ENCODE peak calls at places on chromosomes 2 and 18, in nine cellular contexts. P is esophagus squamous epithelium, X is sigmoid colon, Z is IMR-90, R is stomach, C is endothelial cell of umbilical vein, F is tibial nerve, A is right lobe of liver, J is K562. Y is an unnamed sample.

GRCh38 chr2:54936766-54937165 is 113.5 kb downstream of the RTN4 start:
- DNase-seq in J (no peak), R (no peak), C (no peak), F (no peak), X (no peak), Z (no peak), A (no peak), P (no peak), Y (no peak)

GRCh38 chr2:40358783-40359182 is 93.1 kb downstream of the SLC8A1 start:
- DNase-seq in C (no peak), J (no peak), P (no peak), A (no peak), R (no peak), Z (no peak), X (no peak), F (no peak), Y (no peak)

GRCh38 chr18:24160086-24160485 is 21.2 kb downstream of the CABYR start:
- DNase-seq in R (no peak), P (no peak), Z (no peak), F (no peak), A (no peak), C (no peak), J (no peak), X (no peak), Y (no peak)

GRCh38 chr2:27958711-27959378 is 68.3 kb downstream of the BABAM2 start:
- DNase-seq in R (no peak), X (no peak), P (no peak), C (no peak), F (no peak), Z (peak), A (no peak), J (no peak), Y (no peak)

GRCh38 chr2:19883971-19884720 is 17.6 kb downstream of the TTC32 start:
- DNase-seq in F (no peak), C (no peak), A (no peak), X (peak), Z (no peak), R (no peak), P (no peak), J (no peak), Y (no peak)

GRCh38 chr2:100857915-100858314 is 38.0 kb downstream of the NPAS2 start:
- DNase-seq in Z (peak), P (no peak), R (no peak), J (no peak), F (no peak), X (no peak), C (peak), A (no peak), Y (no peak)

GRCh38 chr2:11393711-11394236 is 49.3 kb upstream of the ROCK2 start:
- DNase-seq in C (no peak), F (no peak), Z (peak), X (no peak), P (no peak), J (peak), A (no peak), R (no peak), Y (no peak)

GRCh38 chr18:79585395-79586370 is 93.9 kb upstream of the CTDP1 start:
- DNase-seq in F (no peak), X (peak), Z (no peak), A (peak), P (no peak), J (peak), R (no peak), C (no peak), Y (no peak)

GRCh38 chr2:10405441-10405840 is 42.7 kb downstream of the ODC1 start:
- DNase-seq in A (no peak), J (no peak), R (no peak), Z (peak), X (peak), F (no peak), P (no peak), C (peak), Y (no peak)

GRCh38 chr2:220396287-220396686 is 768.9 kb downstream of the SLC4A3 start:
- DNase-seq in A (no peak), C (no peak), X (no peak), P (no peak), R (no peak), Z (peak), J (no peak), F (no peak), Y (no peak)

GRCh38 chr2:240296611-240297552 is 138.6 kb upstream of the GPC1 start:
- DNase-seq in R (peak), Z (no peak), X (no peak), P (no peak), F (peak), J (no peak), A (no peak), C (no peak), Y (no peak)

GRCh38 chr18:34740724-34741123 is 30.6 kb downstream of the DTNA start:
- DNase-seq in A (no peak), C (no peak), R (no peak), P (no peak), X (no peak), J (no peak), Z (no peak), F (no peak), Y (no peak)

GRCh38 chr2:214713080-214713830 is 96.2 kb downstream of the BARD1 start:
- DNase-seq in J (no peak), A (no peak), Z (no peak), X (no peak), P (no peak), C (no peak), F (no peak), R (no peak), Y (no peak)

GRCh38 chr2:156340377-156340776 is 7.9 kb upstream of the NR4A2 start:
- DNase-seq in P (no peak), X (no peak), R (no peak), J (no peak), F (no peak), C (no peak), Z (no peak), A (no peak), Y (no peak)

GRCh38 chr2:48946444-48947048 is 191.0 kb upstream of the LHCGR start:
- DNase-seq in P (no peak), C (peak), Z (peak), R (peak), J (peak), X (peak), F (peak), A (no peak), Y (no peak)

GRCh38 chr2:216916956-216917650 is 57.2 kb upstream of the TNP1 start:
- DNase-seq in R (no peak), J (no peak), X (no peak), A (no peak), F (no peak), C (no peak), P (no peak), Z (no peak), Y (peak)

GRCh38 chr2:231056453-231057416 is at the start of gene PSMD1:
- DNase-seq in J (peak), X (peak), C (peak), F (peak), R (peak), A (peak), P (peak), Z (peak), Y (peak)

GRCh38 chr2:186950694-186951093 is 101.7 kb upstream of the ZSWIM2 start:
- DNase-seq in F (no peak), P (no peak), X (no peak), C (no peak), R (no peak), Z (peak), J (no peak), A (no peak), Y (no peak)

GRCh38 chr2:184923751-184924150 is 325.4 kb downstream of the ZNF804A start:
- DNase-seq in J (no peak), F (no peak), P (no peak), X (no peak), R (no peak), C (no peak), A (no peak), Z (no peak), Y (no peak)

GRCh38 chr2:79909521-79909920 is 395.0 kb downstream of the LRRTM1 start:
- DNase-seq in X (no peak), R (no peak), J (no peak), A (no peak), P (no peak), Z (no peak), F (no peak), C (no peak), Y (no peak)

GRCh38 chr2:113201496-113202304 is 27.9 kb downstream of the PSD4 start:
- DNase-seq in J (no peak), F (no peak), Z (no peak), R (no peak), X (no peak), P (no peak), A (no peak), C (no peak), Y (peak)

GRCh38 chr2:113211226-113212105 is 37.7 kb downstream of the PSD4 start:
- DNase-seq in F (peak), P (no peak), A (no peak), J (no peak), C (no peak), R (no peak), Z (peak), X (peak), Y (no peak)

GRCh38 chr2:39755466-39755865 is 23.6 kb downstream of the THUMPD2 start:
- DNase-seq in F (no peak), A (no peak), P (no peak), C (no peak), R (no peak), J (no peak), Z (peak), X (no peak), Y (no peak)

GRCh38 chr18:21164746-21165145 is 53.1 kb upstream of the ROCK1 start:
- DNase-seq in F (no peak), X (no peak), R (no peak), Z (no peak), C (no peak), J (no peak), A (no peak), P (no peak), Y (no peak)

GRCh38 chr2:67927489-67927888 is 135.3 kb downstream of the C1D start:
- DNase-seq in F (no peak), J (no peak), X (no peak), C (no peak), Z (no peak), R (no peak), A (no peak), P (no peak), Y (no peak)

GRCh38 chr2:23203383-23203782 is 181.6 kb upstream of the KLHL29 start:
- DNase-seq in Z (no peak), P (no peak), F (no peak), R (no peak), J (no peak), A (no peak), X (no peak), C (no peak), Y (no peak)

GRCh38 chr2:209191139-209191538 is 232.7 kb upstream of the MAP2 start:
- DNase-seq in Z (no peak), P (no peak), R (no peak), X (no peak), A (no peak), F (no peak), C (no peak), J (no peak), Y (no peak)

GRCh38 chr2:70212298-70212948 is 21.6 kb upstream of the C2orf42 start:
- DNase-seq in J (no peak), X (no peak), Z (no peak), C (peak), F (no peak), A (no peak), R (no peak), P (no peak), Y (no peak)

GRCh38 chr2:127423880-127424279 is 5.7 kb downstream of the PROC start:
- DNase-seq in X (no peak), Z (no peak), C (no peak), A (no peak), P (no peak), F (no peak), J (no peak), R (no peak), Y (no peak)

GRCh38 chr2:144240656-144241339 is 279.1 kb downstream of the ZEB2 start:
- DNase-seq in F (no peak), C (no peak), X (no peak), R (no peak), P (no peak), Z (no peak), A (no peak), J (no peak), Y (no peak)

GRCh38 chr2:100145893-100146753 is 3.7 kb upstream of the AFF3 start:
- DNase-seq in A (no peak), F (no peak), R (no peak), J (no peak), Z (no peak), P (no peak), C (no peak), X (no peak), Y (no peak)

GRCh38 chr2:41127351-41127750 is 675.5 kb upstream of the SLC8A1 start:
- DNase-seq in R (no peak), F (no peak), P (no peak), X (no peak), Z (no peak), J (no peak), A (no peak), C (no peak), Y (no peak)

GRCh38 chr2:170930132-170931109 is 1.4 kb downstream of the GORASP2 start:
- DNase-seq in P (no peak), A (no peak), R (no peak), J (peak), C (peak), F (peak), Z (peak), X (no peak), Y (no peak)

GRCh38 chr2:148602918-148603561 is 41.5 kb upstream of the EPC2 start:
- DNase-seq in X (no peak), R (no peak), P (no peak), C (no peak), Z (no peak), F (no peak), A (no peak), J (no peak), Y (no peak)

GRCh38 chr2:233912799-233913423 is 4.3 kb upstream of the TRPM8 start:
- DNase-seq in X (no peak), Z (peak), F (no peak), C (peak), P (no peak), A (peak), J (peak), R (no peak), Y (no peak)

GRCh38 chr2:75654012-75654411 is 7.4 kb downstream of the MRPL19 start:
- DNase-seq in X (no peak), Z (no peak), R (no peak), A (no peak), F (no peak), C (no peak), J (no peak), P (no peak), Y (no peak)
- TF ChIP-seq POLR2A in X (no peak), Z (no peak), R (no peak), A (no peak), F (no peak), C (no peak), J (no peak), P (no peak), Y (no peak)

GRCh38 chr18:47054369-47054768 is 18.9 kb upstream of the ELOA2 start:
- DNase-seq in Z (no peak), F (no peak), C (no peak), A (no peak), P (no peak), J (no peak), R (no peak), X (no peak), Y (no peak)

DNA sequence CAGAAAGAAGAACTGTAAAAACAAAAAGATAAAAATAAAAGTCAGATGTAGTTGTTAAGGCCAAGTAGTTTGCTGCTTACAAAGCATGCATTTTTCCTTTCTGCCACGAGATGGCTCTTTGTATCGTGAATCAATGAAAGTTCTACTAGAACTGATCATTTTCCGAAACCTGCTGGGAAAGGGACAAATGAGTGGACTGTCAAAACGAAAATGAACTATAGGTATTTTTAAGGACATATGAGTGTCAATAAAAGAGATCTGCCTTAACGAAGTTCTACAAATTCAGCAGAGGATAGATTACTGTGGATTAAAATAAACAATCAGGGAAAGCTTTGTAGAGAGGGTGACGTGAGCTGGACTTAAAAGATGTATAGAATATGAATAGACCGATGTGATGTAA is 15.0 kb upstream of the ELOA2 start:
- DNase-seq in F (peak), A (no peak), J (no peak), P (no peak), X (no peak), R (no peak), C (peak), Z (peak), Y (no peak)
- TF ChIP-seq CTCF in F (peak), A (peak), J (peak), P (peak), X (peak), R (peak), C (peak), Z (peak), Y (peak)

GRCh38 chr2:238059505-238059904 is 1.3 kb upstream of the SCLY start:
- DNase-seq in Z (no peak), F (no peak), A (no peak), J (no peak), C (no peak), R (no peak), P (no peak), X (no peak), Y (no peak)
- H3K4me3 ChIP-seq in Z (no peak), F (peak), A (no peak), J (peak), C (no peak), R (no peak), P (peak), X (no peak), Y (no peak)

DNA sequence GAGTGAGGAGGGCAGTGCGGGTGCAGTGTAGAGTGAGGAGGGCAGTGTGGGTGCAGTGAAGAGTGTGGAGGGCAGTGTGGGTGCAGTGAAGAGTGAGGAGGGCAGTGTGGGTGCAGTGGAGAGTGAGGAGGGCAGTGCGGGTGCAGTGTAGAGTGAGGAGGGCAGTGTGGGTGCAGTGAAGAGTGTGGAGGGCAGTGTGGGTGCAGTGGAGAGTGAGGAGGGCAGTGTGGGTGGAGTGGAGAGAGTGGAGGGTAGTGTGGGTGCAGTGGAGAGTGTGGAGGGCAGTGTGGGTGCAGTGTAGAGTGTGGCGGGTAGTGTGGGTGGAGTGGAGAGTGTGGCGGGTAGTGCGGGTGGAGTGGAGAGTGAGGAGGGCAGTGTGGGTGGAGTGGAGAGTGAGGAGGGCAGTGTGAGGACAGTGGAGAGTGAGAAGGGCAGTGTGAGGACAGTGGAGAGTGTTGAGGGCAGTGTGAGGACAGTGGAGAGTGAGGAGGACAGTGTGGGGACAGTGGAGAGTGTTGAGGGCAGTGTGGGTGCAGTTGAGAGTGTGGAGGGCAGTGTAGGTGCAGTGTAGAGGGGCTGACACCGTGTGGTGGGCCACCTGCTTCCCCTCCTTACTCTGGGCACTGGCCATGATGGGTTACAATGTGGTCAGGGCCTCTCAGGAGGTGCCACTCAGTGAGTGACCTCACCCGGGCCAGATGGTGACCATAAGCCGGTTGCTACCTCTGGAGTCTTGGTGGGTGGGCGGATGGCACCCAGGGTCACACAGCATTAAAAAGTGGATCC is 28.5 kb downstream of the INPP4A start:
- DNase-seq in R (no peak), C (no peak), A (no peak), X (peak), Z (no peak), F (no peak), P (no peak), J (no peak), Y (no peak)
- TF ChIP-seq POLR2A in R (no peak), C (no peak), A (no peak), X (no peak), Z (no peak), F (no peak), P (no peak), J (no peak), Y (no peak)

GRCh38 chr2:29295843-29296242 is 180.6 kb downstream of the CLIP4 start:
- DNase-seq in C (no peak), F (no peak), R (no peak), X (no peak), A (no peak), P (no peak), Z (peak), J (no peak), Y (no peak)
- TF ChIP-seq CTCF in C (no peak), F (no peak), R (no peak), X (no peak), A (no peak), P (peak), Z (peak), J (no peak), Y (no peak)

DNA sequence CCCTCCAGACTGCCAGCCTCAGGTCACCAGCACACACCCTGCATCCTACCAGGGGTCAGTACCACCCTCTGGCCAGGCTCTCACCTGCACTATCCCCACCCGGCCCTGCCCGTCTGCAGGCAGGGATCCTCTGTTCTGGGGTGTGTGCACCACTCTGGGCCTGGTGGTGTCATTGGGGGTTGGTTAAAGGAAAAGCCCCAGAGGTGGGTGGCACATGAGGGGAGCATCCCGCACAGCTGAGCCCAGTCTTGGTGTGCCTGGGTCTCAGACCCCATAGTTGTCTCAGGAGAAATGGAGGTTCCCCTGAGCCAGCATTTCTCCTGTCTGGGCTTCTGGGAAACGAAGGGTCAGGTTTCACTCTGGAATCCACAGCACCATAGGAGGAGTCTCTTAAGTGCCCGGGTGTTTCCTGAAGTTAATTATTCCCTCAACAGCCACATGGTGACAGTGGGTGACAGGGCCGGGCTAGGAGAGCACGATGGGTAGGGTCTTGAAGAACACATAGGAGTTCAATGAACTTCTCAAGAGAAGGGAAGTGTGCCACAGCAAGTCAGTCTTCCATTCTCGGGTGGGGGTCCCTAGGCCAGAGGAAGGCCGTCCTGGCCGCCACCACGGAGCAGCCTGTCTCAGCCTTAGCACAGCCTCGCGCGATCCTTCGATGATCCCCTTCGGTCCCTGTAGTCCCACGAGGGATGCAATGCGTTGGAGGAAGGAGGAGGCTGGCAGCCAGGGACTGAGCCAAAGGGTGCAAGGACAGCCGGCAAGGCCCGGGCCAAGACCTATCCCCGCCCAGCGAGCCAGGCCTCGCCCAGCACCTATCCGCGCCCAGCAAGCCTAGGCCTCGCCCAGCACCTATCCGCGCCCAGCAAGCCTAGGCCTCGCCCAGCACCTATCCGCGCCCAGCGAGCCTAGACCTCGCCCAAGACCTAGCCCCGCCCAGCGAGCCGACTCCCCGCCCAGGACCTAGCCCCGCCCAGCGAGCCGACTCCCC is 1.1 kb upstream of the FARP2 start:
- DNase-seq in F (peak), P (peak), J (peak), Z (peak), A (peak), C (peak), R (peak), X (peak), Y (peak)
- H3K4me3 ChIP-seq in F (peak), P (peak), J (peak), Z (peak), A (peak), C (no peak), R (peak), X (peak), Y (peak)

GRCh38 chr2:105999590-105999989 is 194.5 kb downstream of the UXS1 start:
- DNase-seq in F (no peak), C (no peak), P (no peak), X (no peak), R (no peak), Z (no peak), J (no peak), A (no peak), Y (no peak)
- TF ChIP-seq POLR2A in F (no peak), C (no peak), P (no peak), X (no peak), R (no peak), Z (no peak), J (no peak), A (no peak), Y (no peak)

Y was measured in upper lobe of left lung.